ENCODE peak calls at places on chromosomes 7 and 10, in ten cellular contexts. Z is pancreas; V is NCI-H2171 treated with DMSO at 0.1 percent for 48 hours; W is neural progenitor cell; B is LoVo; C is EH; Q is stimulated activated CD4-positive, alpha-beta T cell treated with anti-CD3 and anti-CD28 coated beads, Interleukin-1b, Interleukin-23, amount 100 ng/mL, for 24 hours; F is T47D; X is nephron progenitor cell; M is H54. L is an unnamed sample.

GRCh38 chr7:114502454-114503254 is 88.0 kb downstream of the FOXP2 start:
- DNase-seq in X (no peak), Z (no peak), W (no peak), V (no peak), F (no peak), C (peak), M (no peak), Q (no peak), B (peak), L (no peak)

GRCh38 chr10:110209399-110209925 is 2.1 kb downstream of the MXI1 start:
- DNase-seq in M (peak), X (peak), B (peak), W (peak), Q (no peak), Z (no peak), F (peak), C (peak), V (peak), L (no peak)

GRCh38 chr10:52454476-52454875 is 140.4 kb downstream of the DKK1 start:
- DNase-seq in Q (no peak), C (no peak), F (no peak), B (no peak), X (no peak), Z (no peak), M (no peak), V (no peak), W (no peak), L (no peak)

GRCh38 chr7:100515072-100515532 is 23.9 kb upstream of the AGFG2 start:
- DNase-seq in W (no peak), F (no peak), Z (no peak), Q (no peak), X (no peak), C (peak), M (no peak), V (no peak), B (no peak), L (no peak)

GRCh38 chr7:67616517-67616916 is 619.9 kb downstream of the TYW1 start:
- DNase-seq in F (no peak), B (no peak), V (no peak), Z (no peak), M (no peak), W (no peak), Q (no peak), X (no peak), C (no peak), L (no peak)

GRCh38 chr10:110408203-110408871 is 89.4 kb upstream of the DUSP5 start:
- DNase-seq in X (no peak), Q (no peak), V (no peak), W (no peak), B (peak), Z (no peak), M (peak), C (peak), F (peak), L (no peak)

GRCh38 chr7:57181281-57181680 is 49.0 kb upstream of the ZNF479 start:
- DNase-seq in C (no peak), B (no peak), W (no peak), X (no peak), M (no peak), Q (no peak), F (no peak), Z (no peak), V (no peak), L (no peak)

GRCh38 chr10:43230909-43231522 is 35.8 kb downstream of the RASGEF1A start:
- DNase-seq in Q (no peak), B (no peak), C (no peak), M (no peak), V (no peak), X (peak), W (no peak), F (no peak), Z (peak), L (no peak)

GRCh38 chr7:55127622-55128081 is 108.8 kb downstream of the EGFR start:
- DNase-seq in M (no peak), B (peak), V (no peak), Z (no peak), X (no peak), W (no peak), F (no peak), C (peak), Q (no peak), L (no peak)

GRCh38 chr10:6202098-6202683 is 541 bp upstream of the PFKFB3 start:
- DNase-seq in V (no peak), X (peak), Z (no peak), W (peak), M (no peak), Q (no peak), B (no peak), C (no peak), F (no peak), L (no peak)

GRCh38 chr7:867001-867405 is 9.4 kb upstream of the GET4 start:
- DNase-seq in X (no peak), Q (no peak), W (no peak), V (no peak), F (peak), M (peak), C (peak), B (no peak), Z (peak), L (no peak)

GRCh38 chr7:76146374-76146773 is 55.3 kb upstream of the SRRM3 start:
- DNase-seq in C (no peak), M (no peak), V (no peak), Z (no peak), Q (no peak), X (no peak), B (no peak), F (no peak), W (no peak), L (no peak)

GRCh38 chr7:8063706-8064297 is 95.2 kb downstream of the GLCCI1 start:
- DNase-seq in X (no peak), Q (no peak), F (no peak), M (no peak), V (peak), Z (no peak), C (peak), B (peak), W (no peak), L (no peak)

GRCh38 chr10:19003341-19003740 is 45.3 kb upstream of the MALRD1 start:
- DNase-seq in F (no peak), B (no peak), Z (no peak), M (no peak), Q (no peak), V (no peak), W (no peak), C (no peak), X (no peak), L (no peak)

GRCh38 chr7:28903779-28904538 is 54.2 kb downstream of the TRIL start:
- DNase-seq in F (no peak), X (no peak), M (no peak), B (no peak), V (no peak), C (no peak), W (no peak), Z (no peak), Q (no peak), L (no peak)

GRCh38 chr10:125344573-125345121 is 184.3 kb upstream of the CTBP2 start:
- DNase-seq in B (no peak), C (no peak), V (no peak), Z (peak), F (peak), Q (no peak), M (no peak), X (no peak), W (no peak), L (no peak)

GRCh38 chr10:29820890-29821398 is 186.2 kb upstream of the SVIL start:
- DNase-seq in C (no peak), B (no peak), W (no peak), X (peak), Z (no peak), F (no peak), Q (no peak), M (no peak), V (no peak), L (no peak)

GRCh38 chr7:6507906-6508305 is 43.4 kb downstream of the GRID2IP start:
- DNase-seq in Q (no peak), B (no peak), W (no peak), F (no peak), C (no peak), X (no peak), Z (no peak), M (no peak), V (no peak), L (no peak)

GRCh38 chr7:137592232-137592896 is 248.8 kb upstream of the PTN start:
- DNase-seq in B (peak), Z (no peak), X (peak), M (peak), V (peak), F (peak), W (peak), Q (no peak), C (peak), L (peak)

GRCh38 chr7:36984710-36985308 is 260.5 kb upstream of the AOAH start:
- DNase-seq in X (no peak), V (peak), C (no peak), Z (no peak), F (no peak), W (no peak), M (no peak), Q (no peak), B (no peak), L (no peak)

GRCh38 chr10:22606164-22606614 is 108.2 kb downstream of the PIP4K2A start:
- DNase-seq in Z (no peak), C (peak), F (no peak), M (no peak), W (no peak), B (no peak), V (no peak), Q (no peak), X (no peak), L (no peak)

GRCh38 chr7:155947051-155947450 is 134.8 kb upstream of the SHH start:
- DNase-seq in V (no peak), B (peak), Z (no peak), W (no peak), C (no peak), M (peak), Q (no peak), X (no peak), F (no peak), L (no peak)

GRCh38 chr7:51224811-51225581 is 91.6 kb downstream of the COBL start:
- DNase-seq in B (peak), V (no peak), Q (no peak), X (no peak), F (no peak), C (no peak), Z (peak), W (peak), M (peak), L (no peak)

GRCh38 chr7:16323313-16323712 is 98.0 kb downstream of the CRPPA start:
- DNase-seq in B (no peak), C (no peak), V (no peak), X (no peak), Q (no peak), M (no peak), W (no peak), Z (no peak), F (no peak), L (no peak)

GRCh38 chr7:2106920-2107319 is 125.8 kb downstream of the MAD1L1 start:
- DNase-seq in W (peak), M (peak), Q (no peak), B (no peak), C (peak), Z (no peak), F (no peak), V (no peak), X (no peak), L (no peak)

GRCh38 chr10:90968448-90969086 is 47.7 kb upstream of the ANKRD1 start:
- DNase-seq in B (peak), W (no peak), Z (no peak), X (no peak), C (peak), Q (no peak), M (peak), F (no peak), V (no peak), L (no peak)

GRCh38 chr7:157616426-157616825 is 279.6 kb downstream of the DNAJB6 start:
- DNase-seq in F (no peak), V (no peak), W (no peak), M (no peak), X (no peak), Z (no peak), B (no peak), Q (no peak), C (no peak), L (no peak)

GRCh38 chr7:1458676-1459511 is at the start of gene MICALL2:
- DNase-seq in W (peak), Z (peak), V (no peak), F (no peak), Q (no peak), M (peak), C (peak), X (peak), B (peak), L (no peak)

GRCh38 chr10:91683976-91684375 is 51.1 kb upstream of the PPP1R3C start:
- DNase-seq in V (no peak), Q (no peak), B (no peak), F (no peak), M (peak), W (peak), Z (no peak), X (no peak), C (peak), L (no peak)

GRCh38 chr10:94997763-94998174 is 59.3 kb downstream of the CYP2C9 start:
- DNase-seq in X (no peak), W (peak), F (no peak), Z (no peak), B (no peak), C (no peak), Q (no peak), V (no peak), M (no peak), L (no peak)

GRCh38 chr10:100303724-100304319 is 17.3 kb upstream of the BLOC1S2 start:
- DNase-seq in Q (no peak), Z (no peak), F (peak), V (peak), X (no peak), C (peak), B (peak), M (peak), W (peak), L (no peak)

GRCh38 chr10:70775679-70776454 is 9.3 kb downstream of the TBATA start:
- DNase-seq in C (no peak), B (no peak), X (no peak), V (no peak), M (no peak), Q (no peak), W (no peak), Z (no peak), F (no peak), L (no peak)

GRCh38 chr10:15504101-15504840 is 133.2 kb upstream of the FAM171A1 start:
- DNase-seq in Z (no peak), M (no peak), C (peak), F (no peak), Q (no peak), X (no peak), V (no peak), B (no peak), W (no peak), L (no peak)

GRCh38 chr7:151597541-151597940 is 77.8 kb upstream of the RHEB start:
- DNase-seq in X (no peak), F (no peak), M (no peak), Z (no peak), Q (no peak), C (no peak), B (no peak), V (no peak), W (no peak), L (no peak)